ENCODE peak calls at places on chromosomes 13 and 19, in five cellular contexts. A is naive thymus-derived CD8-positive, alpha-beta T cell; G is Jurkat, Clone E6-1; M is fibroblast of mammary gland; I is sciatic nerve. L is an unnamed sample.

GRCh38 chr19:15038304-15038703 is 11.0 kb upstream of the CASP14 start:
- DNase-seq in A (no peak), G (no peak), M (peak), I (no peak), L (no peak)

GRCh38 chr13:75365724-75366173 is 116.2 kb downstream of the TBC1D4 start:
- DNase-seq in A (no peak), G (no peak), M (peak), I (no peak), L (no peak)

GRCh38 chr19:719081-719512 is 10.4 kb downstream of the PALM start:
- DNase-seq in A (no peak), G (no peak), M (peak), I (peak), L (no peak)

GRCh38 chr19:19751846-19752245 is 18.9 kb upstream of the ZNF14 start:
- DNase-seq in A (no peak), G (no peak), M (no peak), I (no peak), L (no peak)

GRCh38 chr13:92589955-92590354 is 636.7 kb upstream of the GPC6 start:
- DNase-seq in A (no peak), G (peak), M (no peak), I (no peak), L (no peak)

GRCh38 chr13:44969858-44970484 is 19.3 kb downstream of the NUFIP1 start:
- DNase-seq in A (peak), G (no peak), M (peak), I (no peak), L (peak)

GRCh38 chr13:22194106-22194810 is 523.4 kb downstream of the FGF9 start:
- DNase-seq in A (no peak), G (no peak), M (no peak), I (no peak), L (no peak)

GRCh38 chr19:1063030-1063908 is 3.7 kb upstream of the ARHGAP45 start:
- DNase-seq in A (peak), G (no peak), M (peak), I (peak), L (peak)

GRCh38 chr19:45528744-45529453 is 21.6 kb downstream of the VASP start:
- DNase-seq in A (peak), G (no peak), M (peak), I (no peak), L (peak)

GRCh38 chr13:24161010-24161775 is 673 bp downstream of the SPATA13 start:
- DNase-seq in A (peak), G (no peak), M (no peak), I (peak), L (peak)

GRCh38 chr19:47651132-47651531 is 42.2 kb downstream of the BICRA start:
- DNase-seq in A (no peak), G (no peak), M (no peak), I (no peak), L (no peak)

GRCh38 chr13:69704311-69704710 is 403.3 kb upstream of the ATXN8OS start:
- DNase-seq in A (no peak), G (no peak), M (no peak), I (no peak), L (no peak)

GRCh38 chr19:58154287-58154678 is 3.7 kb upstream of the ZNF329 start:
- DNase-seq in A (peak), G (no peak), M (peak), I (no peak), L (no peak)

GRCh38 chr19:18059297-18059696 is 27.4 kb downstream of the IL12RB1 start:
- DNase-seq in A (no peak), G (no peak), M (no peak), I (no peak), L (no peak)

GRCh38 chr19:4694211-4694987 is 24.3 kb upstream of the MYDGF start:
- DNase-seq in A (no peak), G (no peak), M (peak), I (no peak), L (no peak)

GRCh38 chr19:36215276-36216171 is 618 bp downstream of the ZNF146 start:
- DNase-seq in A (peak), G (no peak), M (peak), I (no peak), L (peak)

GRCh38 chr19:5950744-5951143 is 27.2 kb downstream of the RANBP3 start:
- DNase-seq in A (no peak), G (peak), M (no peak), I (no peak), L (no peak)

GRCh38 chr13:34738251-34739170 is 203.6 kb upstream of the NBEA start:
- DNase-seq in A (no peak), G (no peak), M (no peak), I (no peak), L (no peak)

GRCh38 chr13:50712882-50713281 is 130.6 kb downstream of the DLEU7 start:
- DNase-seq in A (no peak), G (no peak), M (no peak), I (no peak), L (no peak)

L was measured in nephron progenitor cell.